ENCODE peak calls at places on chromosomes 11 and 22, in four cellular contexts. G, T, F and I are unnamed samples.

GRCh38 chr11:14638561-14638960 is 5.0 kb upstream of the PDE3B start:
- DNase-seq in G (no peak), T (no peak), F (no peak), I (no peak)

GRCh38 chr11:45798793-45799441 is 6.0 kb upstream of the SLC35C1 start:
- DNase-seq in G (no peak), T (peak), F (peak), I (peak)

GRCh38 chr11:76702378-76703128 is 32.0 kb upstream of the LRRC32 start:
- DNase-seq in G (no peak), T (no peak), F (no peak), I (no peak)

GRCh38 chr11:6437993-6438392 is 2.8 kb downstream of the HPX start:
- DNase-seq in G (no peak), T (no peak), F (no peak), I (no peak)

GRCh38 chr11:15884792-15885540 is 471.4 kb downstream of the SOX6 start:
- DNase-seq in G (no peak), T (no peak), F (no peak), I (peak)

GRCh38 chr11:134261626-134262488 is 8.5 kb downstream of the ACAD8 start:
- DNase-seq in G (no peak), T (no peak), F (no peak), I (no peak)

GRCh38 chr22:24435861-24436351 is 8.5 kb downstream of the ADORA2A start:
- DNase-seq in G (no peak), T (no peak), F (no peak), I (no peak)

GRCh38 chr22:49964493-49965290 is 4.1 kb downstream of the PIM3 start:
- DNase-seq in G (no peak), T (peak), F (peak), I (no peak)

GRCh38 chr22:17968126-17968525 is 56.2 kb downstream of the MICAL3 start:
- DNase-seq in G (no peak), T (no peak), F (no peak), I (no peak)

GRCh38 chr22:17965538-17966402 is 58.6 kb downstream of the MICAL3 start:
- DNase-seq in G (no peak), T (no peak), F (no peak), I (no peak)

GRCh38 chr11:123235117-123235686 is 40.2 kb upstream of the CLMP start:
- DNase-seq in G (peak), T (peak), F (peak), I (peak)

GRCh38 chr22:17920145-17920605 is 104.2 kb downstream of the MICAL3 start:
- DNase-seq in G (no peak), T (peak), F (no peak), I (peak)

GRCh38 chr11:59943996-59944395 is 5.8 kb downstream of the OOSP1 start:
- DNase-seq in G (no peak), T (no peak), F (no peak), I (no peak)

GRCh38 chr11:65559951-65560537 is 1.9 kb upstream of the LTBP3 start:
- DNase-seq in G (no peak), T (no peak), F (no peak), I (peak)

GRCh38 chr11:84564867-84565184 is 1062.3 kb downstream of the DLG2 start:
- DNase-seq in G (no peak), T (no peak), F (no peak), I (no peak)

GRCh38 chr22:19688301-19689290 is 25.7 kb upstream of the SEPTIN5 start:
- DNase-seq in G (no peak), T (no peak), F (no peak), I (no peak)

GRCh38 chr22:38824587-38824986 is 19.2 kb downstream of the NPTXR start:
- DNase-seq in G (peak), T (peak), F (peak), I (peak)

GRCh38 chr11:115503083-115503885 is 931 bp downstream of the CADM1 start:
- DNase-seq in G (peak), T (peak), F (peak), I (peak)

GRCh38 chr11:1197886-1198765 is 24.7 kb upstream of the MUC5B start:
- DNase-seq in G (no peak), T (peak), F (no peak), I (no peak)

GRCh38 chr11:134228625-134229024 is 4.2 kb downstream of the VPS26B start:
- DNase-seq in G (no peak), T (no peak), F (no peak), I (no peak)

GRCh38 chr11:90204407-90204806 is 18.4 kb downstream of the CHORDC1 start:
- DNase-seq in G (no peak), T (no peak), F (no peak), I (no peak)

GRCh38 chr22:25765801-25766200 is 23.8 kb downstream of the MYO18B start:
- DNase-seq in G (no peak), T (no peak), F (no peak), I (no peak)

GRCh38 chr11:12769834-12770345 is 95.7 kb downstream of the TEAD1 start:
- DNase-seq in G (no peak), T (no peak), F (no peak), I (peak)

GRCh38 chr22:21837184-21837979 is 30.1 kb downstream of the MAPK1 start:
- DNase-seq in G (no peak), T (no peak), F (no peak), I (peak)

GRCh38 chr22:30216710-30217109 is 29.8 kb downstream of the LIF start:
- DNase-seq in G (no peak), T (no peak), F (no peak), I (no peak)

GRCh38 chr22:22210375-22210774 is 34.2 kb upstream of the VPREB1 start:
- DNase-seq in G (no peak), T (no peak), F (no peak), I (peak)

GRCh38 chr11:16226245-16226644 is 130.1 kb downstream of the SOX6 start:
- DNase-seq in G (no peak), T (peak), F (no peak), I (peak)

GRCh38 chr22:19169002-19169946 is 9.3 kb downstream of the SLC25A1 start:
- DNase-seq in G (no peak), T (no peak), F (no peak), I (no peak)

GRCh38 chr22:43887391-43887790 is 4.4 kb downstream of the PNPLA5 start:
- DNase-seq in G (no peak), T (no peak), F (no peak), I (no peak)

GRCh38 chr22:43890901-43891331 is 897 bp downstream of the PNPLA5 start:
- DNase-seq in G (no peak), T (no peak), F (no peak), I (no peak)

GRCh38 chr22:43891360-43892182 is at the start of gene PNPLA5:
- DNase-seq in G (no peak), T (no peak), F (no peak), I (no peak)

GRCh38 chr22:43888740-43889139 is 3.1 kb downstream of the PNPLA5 start:
- DNase-seq in G (no peak), T (no peak), F (no peak), I (no peak)

GRCh38 chr22:43889366-43890253 is 2.2 kb downstream of the PNPLA5 start:
- DNase-seq in G (no peak), T (no peak), F (no peak), I (peak)
- TF ChIP-seq CTCF in G (no peak), T (no peak), F (no peak), I (peak)

GRCh38 chr22:46591890-46592289 is 28.3 kb upstream of the GRAMD4 start:
- DNase-seq in G (no peak), T (no peak), F (no peak), I (no peak)

GRCh38 chr22:46590334-46590733 is 29.9 kb upstream of the GRAMD4 start:
- DNase-seq in G (no peak), T (peak), F (no peak), I (no peak)

GRCh38 chr22:46588279-46589140 is 31.7 kb upstream of the GRAMD4 start:
- DNase-seq in G (no peak), T (no peak), F (no peak), I (no peak)

GRCh38 chr22:46589141-46589748 is 30.9 kb upstream of the GRAMD4 start:
- DNase-seq in G (no peak), T (no peak), F (no peak), I (no peak)

DNA sequence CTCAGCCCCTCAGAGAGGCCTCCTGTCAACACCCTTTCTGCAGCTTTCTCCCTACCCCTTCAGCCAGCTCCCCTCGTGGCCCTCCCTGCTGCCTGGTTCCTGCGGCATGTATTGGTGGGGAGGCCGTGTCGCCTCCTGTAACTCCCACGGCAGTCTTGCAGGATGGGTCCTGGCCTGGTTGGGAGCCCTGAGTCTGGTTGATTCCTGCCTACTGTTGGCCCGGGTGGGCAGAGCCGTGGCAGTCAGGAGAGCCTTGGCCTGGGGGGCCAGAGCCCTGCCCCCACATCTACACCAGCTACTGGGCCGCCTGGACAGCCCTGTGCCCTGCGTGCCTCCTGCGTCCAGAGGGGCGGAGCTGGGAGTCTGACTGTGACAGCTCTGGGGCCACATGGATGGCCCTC is 30.3 kb upstream of the GRAMD4 start:
- DNase-seq in G (no peak), T (no peak), F (no peak), I (no peak)
- H3K4me3 ChIP-seq in G (no peak), T (no peak), F (no peak), I (no peak)

GRCh38 chr11:35141538-35141937 is 2.6 kb downstream of the CD44 start:
- DNase-seq in G (peak), T (peak), F (peak), I (no peak)

GRCh38 chr11:35141034-35141433 is 2.1 kb downstream of the CD44 start:
- DNase-seq in G (no peak), T (no peak), F (no peak), I (no peak)

GRCh38 chr11:35144103-35144741 is 5.3 kb downstream of the CD44 start:
- DNase-seq in G (no peak), T (peak), F (peak), I (peak)

GRCh38 chr11:35143509-35144102 is 4.6 kb downstream of the CD44 start:
- DNase-seq in G (no peak), T (no peak), F (no peak), I (no peak)

GRCh38 chr11:35142481-35143207 is 3.7 kb downstream of the CD44 start:
- DNase-seq in G (no peak), T (no peak), F (no peak), I (no peak)
- TF ChIP-seq CTCF in G (no peak), T (no peak), F (no peak), I (peak)

GRCh38 chr11:94934362-94934761 is 39.0 kb downstream of the CWC15 start:
- DNase-seq in G (no peak), T (no peak), F (no peak), I (peak)

GRCh38 chr11:94934836-94935235 is 38.5 kb downstream of the CWC15 start:
- DNase-seq in G (no peak), T (no peak), F (no peak), I (no peak)

GRCh38 chr11:94933225-94934130 is 39.9 kb downstream of the CWC15 start:
- DNase-seq in G (no peak), T (no peak), F (no peak), I (peak)

GRCh38 chr11:94939346-94939745 is 34.0 kb downstream of the CWC15 start:
- DNase-seq in G (no peak), T (no peak), F (no peak), I (no peak)

DNA sequence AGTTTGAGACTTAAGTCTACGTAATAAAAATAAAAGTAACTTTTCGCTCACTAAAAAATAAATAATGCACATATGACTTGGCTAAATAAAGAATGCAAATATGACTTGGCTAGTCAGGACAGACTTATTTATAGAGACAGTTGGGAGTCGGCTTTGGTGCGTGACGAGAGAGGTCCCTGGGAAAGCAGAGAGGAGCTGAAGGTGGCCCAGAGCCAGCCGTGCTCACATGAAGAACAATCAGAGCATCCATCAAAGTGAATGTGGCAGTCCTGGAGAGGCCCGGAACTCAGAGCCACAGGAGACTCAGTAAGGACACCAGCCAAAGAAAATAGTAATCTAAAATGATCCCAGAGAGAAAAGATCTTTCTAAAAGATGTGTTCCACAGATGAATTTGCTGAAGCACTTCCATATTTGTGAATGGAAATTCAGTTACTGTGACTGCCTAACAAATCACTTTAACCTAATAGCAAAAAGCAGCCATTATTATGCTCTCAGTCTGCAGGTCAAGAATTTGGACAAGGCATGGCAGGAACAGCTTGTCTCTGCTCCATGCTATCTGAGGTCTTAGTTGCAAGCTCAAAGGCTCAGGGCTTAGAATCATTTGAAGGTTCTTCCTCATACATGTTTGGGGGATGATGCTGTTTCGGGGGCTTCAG is 34.8 kb downstream of the CWC15 start:
- DNase-seq in G (peak), T (no peak), F (no peak), I (peak)
- H3K4me3 ChIP-seq in G (no peak), T (no peak), F (no peak), I (no peak)